ENCODE peak calls at places on chromosomes 16 and 17, in five cellular contexts. One of them, this sample, is unnamed. For H3K27me3, the result is how much of the 10 kb centered on the place peaks cover.

GRCh38 chr16:22232277-22233049 is 26.4 kb downstream of the EEF2K start:
- DNase-seq in CD8-positive, alpha-beta memory T cell: no peak
- DNase-seq in tibial nerve: no peak
- DNase-seq in heart left ventricle: no peak
- DNase-seq in HL-60: no peak
- DNase-seq in this sample: no peak

GRCh38 chr17:60941028-60941427 is 263.4 kb downstream of the BCAS3 start:
- DNase-seq in CD8-positive, alpha-beta memory T cell: no peak
- DNase-seq in tibial nerve: peak
- DNase-seq in heart left ventricle: peak
- DNase-seq in HL-60: no peak
- DNase-seq in this sample: no peak

GRCh38 chr17:41547921-41548843 is 20.1 kb upstream of the KRT19 start:
- DNase-seq in CD8-positive, alpha-beta memory T cell: no peak
- DNase-seq in tibial nerve: no peak
- DNase-seq in heart left ventricle: peak
- DNase-seq in HL-60: peak
- DNase-seq in this sample: no peak

GRCh38 chr16:48176635-48177408 is 21.0 kb upstream of the ABCC12 start:
- DNase-seq in CD8-positive, alpha-beta memory T cell: no peak
- DNase-seq in tibial nerve: no peak
- DNase-seq in heart left ventricle: no peak
- DNase-seq in HL-60: no peak
- DNase-seq in this sample: no peak

GRCh38 chr17:79276824-79277223 is 202.2 kb downstream of the ENGASE start:
- DNase-seq in CD8-positive, alpha-beta memory T cell: no peak
- DNase-seq in tibial nerve: no peak
- DNase-seq in heart left ventricle: no peak
- DNase-seq in HL-60: no peak
- DNase-seq in this sample: no peak

GRCh38 chr17:48577946-48578615 is at the start of gene HOXB4:
- DNase-seq in CD8-positive, alpha-beta memory T cell: peak
- DNase-seq in tibial nerve: peak
- DNase-seq in heart left ventricle: peak
- DNase-seq in HL-60: no peak
- DNase-seq in this sample: peak

GRCh38 chr16:86874141-86874540 is 295.8 kb downstream of the FOXL1 start:
- DNase-seq in CD8-positive, alpha-beta memory T cell: no peak
- DNase-seq in tibial nerve: no peak
- DNase-seq in heart left ventricle: no peak
- DNase-seq in HL-60: no peak
- DNase-seq in this sample: peak

GRCh38 chr16:70495425-70496182 is 27.8 kb downstream of the COG4 start:
- DNase-seq in CD8-positive, alpha-beta memory T cell: no peak
- DNase-seq in tibial nerve: no peak
- DNase-seq in heart left ventricle: no peak
- DNase-seq in HL-60: no peak
- DNase-seq in this sample: no peak

GRCh38 chr17:16872351-16872751 is 99.6 kb downstream of the TNFRSF13B start:
- DNase-seq in CD8-positive, alpha-beta memory T cell: no peak
- DNase-seq in tibial nerve: no peak
- DNase-seq in heart left ventricle: no peak
- DNase-seq in HL-60: no peak
- DNase-seq in this sample: no peak

GRCh38 chr17:5468075-5468473 is 708 bp downstream of the DHX33 start:
- DNase-seq in CD8-positive, alpha-beta memory T cell: no peak
- DNase-seq in tibial nerve: no peak
- DNase-seq in heart left ventricle: no peak
- DNase-seq in HL-60: no peak
- DNase-seq in this sample: peak

GRCh38 chr16:23564964-23565363 is 7.4 kb downstream of the UBFD1 start:
- DNase-seq in CD8-positive, alpha-beta memory T cell: no peak
- DNase-seq in tibial nerve: no peak
- DNase-seq in heart left ventricle: peak
- DNase-seq in HL-60: no peak
- DNase-seq in this sample: no peak

GRCh38 chr16:20944861-20945390 is 44.4 kb downstream of the LYRM1 start:
- DNase-seq in CD8-positive, alpha-beta memory T cell: no peak
- DNase-seq in tibial nerve: no peak
- DNase-seq in heart left ventricle: no peak
- DNase-seq in HL-60: peak
- DNase-seq in this sample: no peak

DNA sequence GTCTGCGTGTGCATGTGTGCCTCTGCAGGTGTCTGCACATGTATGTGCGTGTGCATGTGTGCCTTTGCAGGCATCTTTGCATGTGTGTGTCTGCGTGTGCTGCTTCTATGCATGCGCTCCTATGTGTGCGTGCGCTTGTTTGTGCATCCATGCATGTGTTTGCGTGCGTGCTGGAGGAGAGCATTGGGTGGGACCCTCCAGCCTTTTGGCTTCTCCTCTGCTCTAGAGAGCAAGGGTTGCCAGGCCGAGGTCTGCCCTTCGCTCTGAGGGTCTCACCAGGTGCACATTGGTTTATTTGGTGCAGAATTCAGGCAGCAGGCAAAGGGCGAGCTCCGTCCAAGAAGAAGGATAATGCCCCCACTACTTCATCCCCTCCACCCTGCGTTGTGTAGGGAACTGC is 1.1 kb upstream of the RAB40B start:
- DNase-seq in CD8-positive, alpha-beta memory T cell: no peak
- DNase-seq in tibial nerve: no peak
- DNase-seq in heart left ventricle: no peak
- DNase-seq in HL-60: no peak
- DNase-seq in this sample: no peak
- H3K4me3 ChIP-seq in CD8-positive, alpha-beta memory T cell: peak
- H3K4me3 ChIP-seq in tibial nerve: no peak
- H3K4me3 ChIP-seq in heart left ventricle: peak
- H3K4me3 ChIP-seq in HL-60: no peak
- H3K4me3 ChIP-seq in this sample: no peak

DNA sequence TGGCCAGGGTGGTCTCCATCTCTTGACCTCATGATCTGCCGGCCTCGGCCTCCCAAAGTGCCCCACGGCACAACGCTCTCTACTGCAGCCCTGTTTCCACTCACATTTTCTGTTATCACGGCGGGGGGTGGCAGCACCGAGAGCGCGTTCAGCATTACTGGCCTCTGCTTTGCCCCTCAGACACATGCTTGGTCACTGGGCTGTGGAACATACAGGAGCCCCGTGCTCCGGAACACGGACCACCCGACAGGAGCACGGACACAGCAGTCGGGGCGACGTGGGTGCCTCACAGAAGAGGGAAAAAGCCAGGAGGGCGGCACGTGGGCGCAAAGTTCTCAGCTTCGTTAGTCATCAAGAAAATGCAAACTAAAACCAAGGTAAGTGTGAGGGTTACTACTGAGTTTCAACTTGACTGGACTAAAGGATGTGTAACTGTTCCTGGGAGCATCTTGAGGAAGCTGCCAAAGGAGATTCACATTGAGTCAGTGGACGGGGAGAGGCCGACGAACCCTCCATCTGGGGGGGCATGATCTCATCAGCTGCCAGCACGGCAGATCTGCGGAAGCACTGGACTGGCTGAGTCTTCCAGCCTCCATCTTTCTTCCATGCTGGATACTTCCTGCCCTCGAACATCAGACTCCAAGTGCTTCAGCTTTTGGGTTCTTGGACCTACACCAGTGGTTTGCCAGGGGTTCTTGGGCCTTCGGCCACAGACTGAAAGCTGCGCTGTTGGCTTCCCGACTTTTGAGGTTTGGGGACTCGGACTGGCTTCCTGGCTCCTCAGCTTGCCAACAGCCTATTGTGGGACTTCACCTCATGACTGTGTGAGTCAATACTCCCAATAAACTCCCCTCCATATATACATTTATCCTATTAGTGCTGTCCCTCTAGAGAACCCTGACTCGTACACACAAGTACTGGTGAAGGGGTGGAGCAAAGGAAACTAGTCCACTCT is 106.8 kb downstream of the ZNF778 start:
- DNase-seq in CD8-positive, alpha-beta memory T cell: no peak
- DNase-seq in tibial nerve: no peak
- DNase-seq in heart left ventricle: no peak
- DNase-seq in HL-60: no peak
- DNase-seq in this sample: no peak
- H3K27me3 ChIP-seq in CD8-positive, alpha-beta memory T cell: under half
- H3K27me3 ChIP-seq in tibial nerve: under half
- H3K27me3 ChIP-seq in heart left ventricle: under half
- H3K27me3 ChIP-seq in HL-60: under half
- H3K27me3 ChIP-seq in this sample: under half

GRCh38 chr16:84853534-84853933 is 33.7 kb downstream of the CRISPLD2 start:
- DNase-seq in CD8-positive, alpha-beta memory T cell: no peak
- DNase-seq in tibial nerve: no peak
- DNase-seq in heart left ventricle: no peak
- DNase-seq in HL-60: no peak
- DNase-seq in this sample: peak
- H3K4me3 ChIP-seq in CD8-positive, alpha-beta memory T cell: no peak
- H3K4me3 ChIP-seq in tibial nerve: no peak
- H3K4me3 ChIP-seq in heart left ventricle: no peak
- H3K4me3 ChIP-seq in HL-60: no peak
- H3K4me3 ChIP-seq in this sample: no peak

DNA sequence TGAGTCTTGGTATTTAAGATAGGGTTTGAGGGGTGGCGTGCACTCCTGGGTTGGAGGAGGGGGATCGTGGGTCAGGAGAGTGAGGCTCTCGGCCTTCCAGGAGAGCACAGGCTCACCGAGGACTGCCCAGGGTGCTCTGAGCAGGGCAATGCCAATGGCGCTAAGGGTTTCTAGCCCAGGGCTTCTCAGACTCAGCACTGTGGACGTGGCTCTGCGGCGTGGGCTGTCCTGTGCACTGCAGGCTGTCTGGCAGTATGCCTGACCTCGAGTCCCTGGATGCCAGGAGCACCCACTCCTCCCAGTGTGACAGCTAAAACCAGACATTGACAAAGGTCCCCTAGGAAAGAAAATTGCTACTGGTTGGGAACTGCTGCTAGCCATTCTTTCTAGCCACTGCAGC is 37.2 kb upstream of the ENDOV start:
- DNase-seq in CD8-positive, alpha-beta memory T cell: no peak
- DNase-seq in tibial nerve: no peak
- DNase-seq in heart left ventricle: no peak
- DNase-seq in HL-60: no peak
- DNase-seq in this sample: no peak
- H3K27me3 ChIP-seq in CD8-positive, alpha-beta memory T cell: under half
- H3K27me3 ChIP-seq in tibial nerve: under half
- H3K27me3 ChIP-seq in heart left ventricle: under half
- H3K27me3 ChIP-seq in HL-60: under half
- H3K27me3 ChIP-seq in this sample: under half

GRCh38 chr17:57124053-57124452 is 39.0 kb downstream of the AKAP1 start:
- DNase-seq in CD8-positive, alpha-beta memory T cell: no peak
- DNase-seq in tibial nerve: no peak
- DNase-seq in heart left ventricle: no peak
- DNase-seq in HL-60: no peak
- DNase-seq in this sample: no peak

GRCh38 chr17:57120814-57121213 is 35.8 kb downstream of the AKAP1 start:
- DNase-seq in CD8-positive, alpha-beta memory T cell: no peak
- DNase-seq in tibial nerve: no peak
- DNase-seq in heart left ventricle: no peak
- DNase-seq in HL-60: no peak
- DNase-seq in this sample: no peak

GRCh38 chr17:57117798-57118197 is 32.8 kb downstream of the AKAP1 start:
- DNase-seq in CD8-positive, alpha-beta memory T cell: no peak
- DNase-seq in tibial nerve: no peak
- DNase-seq in heart left ventricle: no peak
- DNase-seq in HL-60: no peak
- DNase-seq in this sample: no peak

GRCh38 chr17:57125406-57125805 is 40.4 kb downstream of the AKAP1 start:
- DNase-seq in CD8-positive, alpha-beta memory T cell: no peak
- DNase-seq in tibial nerve: no peak
- DNase-seq in heart left ventricle: no peak
- DNase-seq in HL-60: no peak
- DNase-seq in this sample: peak

DNA sequence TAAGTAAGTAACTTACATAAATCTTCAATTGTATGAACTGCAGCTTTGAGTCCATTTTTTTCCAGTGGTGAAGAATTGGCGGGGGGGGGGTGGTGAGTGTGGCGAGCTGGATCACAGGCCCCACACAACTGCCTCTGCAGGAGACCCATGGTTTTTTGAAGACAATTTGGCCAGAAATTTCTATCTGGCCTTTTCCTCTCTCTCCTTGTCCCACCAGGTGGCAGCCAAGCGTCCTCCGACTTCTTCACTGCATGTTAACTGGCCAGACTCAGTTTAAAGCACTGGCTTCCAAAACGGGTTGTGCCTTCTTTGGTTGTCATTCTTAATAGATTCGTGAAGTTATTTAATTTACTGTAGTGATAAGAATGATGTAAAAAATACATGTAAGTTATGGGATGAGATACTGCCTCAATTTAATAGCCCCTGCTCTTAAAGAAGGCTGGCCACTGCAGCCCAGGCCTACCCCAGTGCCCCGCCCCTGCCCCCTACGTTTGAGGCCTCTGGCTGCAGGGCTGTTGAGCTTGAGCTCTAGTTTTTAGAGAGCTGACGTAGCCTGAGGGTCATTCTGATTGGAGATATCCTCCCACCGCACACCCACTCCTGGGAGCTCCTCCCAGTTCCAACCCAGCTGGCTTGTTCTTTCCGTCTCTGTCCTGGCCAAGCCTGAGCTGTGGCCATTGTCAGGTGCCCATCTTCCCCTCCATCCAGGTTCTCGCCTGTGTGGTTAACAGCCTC is 36.4 kb downstream of the AKAP1 start:
- DNase-seq in CD8-positive, alpha-beta memory T cell: no peak
- DNase-seq in tibial nerve: peak
- DNase-seq in heart left ventricle: peak
- DNase-seq in HL-60: no peak
- DNase-seq in this sample: peak
- H3K4me3 ChIP-seq in CD8-positive, alpha-beta memory T cell: no peak
- H3K4me3 ChIP-seq in tibial nerve: no peak
- H3K4me3 ChIP-seq in heart left ventricle: no peak
- H3K4me3 ChIP-seq in HL-60: no peak
- H3K4me3 ChIP-seq in this sample: no peak

GRCh38 chr17:34156741-34157589 is 98.1 kb upstream of the CCL2 start:
- DNase-seq in CD8-positive, alpha-beta memory T cell: no peak
- DNase-seq in tibial nerve: no peak
- DNase-seq in heart left ventricle: no peak
- DNase-seq in HL-60: no peak
- DNase-seq in this sample: peak
- H3K27me3 ChIP-seq in CD8-positive, alpha-beta memory T cell: under half
- H3K27me3 ChIP-seq in tibial nerve: under half
- H3K27me3 ChIP-seq in heart left ventricle: half or more
- H3K27me3 ChIP-seq in HL-60: under half
- H3K27me3 ChIP-seq in this sample: under half

DNA sequence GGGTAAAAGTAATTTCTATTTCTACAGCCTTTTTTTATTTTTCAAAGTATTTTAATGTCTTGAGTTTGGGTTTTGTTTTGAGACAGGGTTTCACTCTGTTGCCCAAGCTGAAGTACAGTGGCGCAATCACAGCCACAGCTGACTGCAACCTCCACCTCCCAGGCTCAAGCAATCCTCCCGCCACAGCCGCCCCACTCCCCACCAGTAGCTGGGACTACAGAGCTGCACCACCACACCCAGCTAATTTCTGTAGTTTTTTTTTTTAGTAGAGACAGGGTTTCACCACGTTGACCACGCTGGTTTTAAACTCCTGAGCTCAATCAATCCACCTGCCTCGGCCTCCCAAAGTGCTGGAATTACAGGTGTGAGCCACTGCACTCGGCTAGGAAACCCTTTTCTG is 44.0 kb downstream of the TUBD1 start:
- DNase-seq in CD8-positive, alpha-beta memory T cell: no peak
- DNase-seq in tibial nerve: peak
- DNase-seq in heart left ventricle: peak
- DNase-seq in HL-60: no peak
- DNase-seq in this sample: no peak
- H3K4me3 ChIP-seq in CD8-positive, alpha-beta memory T cell: no peak
- H3K4me3 ChIP-seq in tibial nerve: no peak
- H3K4me3 ChIP-seq in heart left ventricle: no peak
- H3K4me3 ChIP-seq in HL-60: no peak
- H3K4me3 ChIP-seq in this sample: no peak

This sample was measured in H7.